ENCODE peak calls at places on chromosomes 6 and 20, in four cellular contexts. One of them, this sample, is unnamed.

GRCh38 chr6:129209355-129209754 is 326.4 kb downstream of the LAMA2 start:
- DNase-seq in Right ventricle myocardium superior: no peak
- DNase-seq in RPMI7951: no peak
- DNase-seq in AG08395: no peak
- DNase-seq in this sample: no peak

GRCh38 chr6:33613794-33614166 is 7.3 kb upstream of the ITPR3 start:
- DNase-seq in Right ventricle myocardium superior: no peak
- DNase-seq in AG08395: peak
- DNase-seq in RPMI7951: peak
- DNase-seq in this sample: peak

GRCh38 chr6:159110748-159111147 is 58.5 kb upstream of the FNDC1 start:
- DNase-seq in RPMI7951: no peak
- DNase-seq in AG08395: no peak
- DNase-seq in Right ventricle myocardium superior: no peak
- DNase-seq in this sample: no peak

GRCh38 chr6:40369028-40369427 is 218.1 kb downstream of the LRFN2 start:
- DNase-seq in RPMI7951: no peak
- DNase-seq in AG08395: no peak
- DNase-seq in Right ventricle myocardium superior: no peak
- DNase-seq in this sample: no peak

GRCh38 chr20:46638367-46639274 is 12.6 kb downstream of the SLC13A3 start:
- DNase-seq in RPMI7951: peak
- DNase-seq in AG08395: no peak
- DNase-seq in Right ventricle myocardium superior: no peak
- DNase-seq in this sample: no peak

GRCh38 chr6:105892577-105893262 is 193.4 kb upstream of the PRDM1 start:
- DNase-seq in AG08395: no peak
- DNase-seq in Right ventricle myocardium superior: no peak
- DNase-seq in RPMI7951: peak
- DNase-seq in this sample: no peak

GRCh38 chr20:50579511-50579910 is 69.3 kb downstream of the PTPN1 start:
- DNase-seq in AG08395: no peak
- DNase-seq in RPMI7951: no peak
- DNase-seq in Right ventricle myocardium superior: no peak
- DNase-seq in this sample: no peak

GRCh38 chr20:20017852-20018245 is 687 bp downstream of the NAA20 start:
- DNase-seq in Right ventricle myocardium superior: no peak
- DNase-seq in AG08395: no peak
- DNase-seq in RPMI7951: no peak
- DNase-seq in this sample: no peak

GRCh38 chr6:134551245-134551960 is 233.5 kb upstream of the SGK1 start:
- DNase-seq in Right ventricle myocardium superior: no peak
- DNase-seq in RPMI7951: peak
- DNase-seq in AG08395: peak
- DNase-seq in this sample: no peak

GRCh38 chr20:32966881-32967781 is 37.1 kb downstream of the SUN5 start:
- DNase-seq in AG08395: no peak
- DNase-seq in RPMI7951: no peak
- DNase-seq in Right ventricle myocardium superior: no peak
- DNase-seq in this sample: no peak

GRCh38 chr6:109178921-109179320 is 83.6 kb downstream of the CEP57L1 start:
- DNase-seq in Right ventricle myocardium superior: no peak
- DNase-seq in AG08395: no peak
- DNase-seq in RPMI7951: no peak
- DNase-seq in this sample: no peak

GRCh38 chr20:51313275-51313898 is 229.1 kb downstream of the NFATC2 start:
- DNase-seq in Right ventricle myocardium superior: no peak
- DNase-seq in RPMI7951: peak
- DNase-seq in AG08395: no peak
- DNase-seq in this sample: no peak

GRCh38 chr20:50744143-50744792 is 12.9 kb downstream of the PARD6B start:
- DNase-seq in AG08395: peak
- DNase-seq in RPMI7951: peak
- DNase-seq in Right ventricle myocardium superior: peak
- DNase-seq in this sample: peak

GRCh38 chr6:111559193-111560097 is 46.2 kb downstream of the TRAF3IP2 start:
- DNase-seq in AG08395: peak
- DNase-seq in RPMI7951: no peak
- DNase-seq in Right ventricle myocardium superior: no peak
- DNase-seq in this sample: no peak

GRCh38 chr6:41934278-41935189 is 7.1 kb downstream of the CCND3 start:
- DNase-seq in Right ventricle myocardium superior: no peak
- DNase-seq in AG08395: no peak
- DNase-seq in RPMI7951: no peak
- DNase-seq in this sample: no peak

GRCh38 chr6:167677422-167677789 is 149.3 kb upstream of the AFDN start:
- DNase-seq in RPMI7951: no peak
- DNase-seq in Right ventricle myocardium superior: no peak
- DNase-seq in AG08395: no peak
- DNase-seq in this sample: no peak

This sample was measured in right cardiac atrium.